ENCODE peak calls at places on chromosomes 12 and 14, in ten cellular contexts. A is Panc1; W is stimulated activated CD4-positive, alpha-beta T cell treated with anti-CD3 and anti-CD28 coated beads, Interleukin-12 subunit alpha, Interleukin-12 subunit beta, amount 100 ng/mL, for 48 hours; E is putamen; B is right lobe of liver; M is M059J; Y is ACHN; Q is NCI-H748 treated with DMSO at 0.1 percent for 48 hours; J is NCI-H2081; U is progenitor cell of endocrine pancreas. V is an unnamed sample.

GRCh38 chr12:43336962-43337555 is 214.9 kb downstream of the ADAMTS20 start:
- DNase-seq in A (no peak), W (no peak), E (peak; percentile 5), B (no peak), M (peak; percentile 48), Y (peak; percentile 72), Q (peak; percentile 11), J (no peak), U (no peak), V (peak; percentile 61)

GRCh38 chr12:27332407-27333310 is at the start of gene BMAL2:
- DNase-seq in A (no peak), W (no peak), E (no peak), B (peak; percentile 56), M (peak; percentile 46), Y (peak; percentile 80), Q (peak; percentile 14), J (peak; percentile 55), U (peak; percentile 66), V (peak; percentile 73)

GRCh38 chr12:96907681-96908163 is 665 bp downstream of the NEDD1 start:
- DNase-seq in A (no peak), W (no peak), E (peak; percentile 7), B (no peak), M (peak; percentile 47), Y (peak; percentile 53), Q (no peak), J (no peak), U (no peak), V (peak; percentile 32)

GRCh38 chr14:32183151-32184048 is 18.4 kb upstream of the RNU6-7 start:
- DNase-seq in A (no peak), W (no peak), E (no peak), B (no peak), M (no peak), Y (no peak), Q (no peak), J (no peak), U (no peak), V (peak; percentile 45)

GRCh38 chr14:67360469-67361206 is 510 bp downstream of the EIF2S1 start:
- DNase-seq in A (no peak), W (no peak), E (no peak), B (no peak), M (no peak), Y (no peak), Q (no peak), J (no peak), U (no peak), V (peak; percentile 4)

GRCh38 chr12:114411081-114411836 is 5.3 kb upstream of the TBX5 start:
- DNase-seq in A (no peak), W (no peak), E (no peak), B (no peak), M (no peak), Y (no peak), Q (no peak), J (no peak), U (no peak), V (no peak)

GRCh38 chr14:25233613-25234012 is 183.7 kb upstream of the STXBP6 start:
- DNase-seq in A (no peak), W (no peak), E (no peak), B (no peak), M (no peak), Y (no peak), Q (no peak), J (no peak), U (no peak), V (no peak)

GRCh38 chr12:67068773-67069450 is 200.2 kb upstream of the CAND1 start:
- DNase-seq in A (no peak), W (peak; percentile 3), E (no peak), B (peak; percentile 50), M (peak; percentile 56), Y (peak; percentile 88), Q (peak; percentile 22), J (peak; percentile 50), U (peak; percentile 50), V (peak; percentile 84)

GRCh38 chr12:28189774-28190320 is 409 bp upstream of the CCDC91 start:
- DNase-seq in A (peak; percentile 51), W (no peak), E (no peak), B (no peak), M (no peak), Y (no peak), Q (no peak), J (no peak), U (no peak), V (no peak)

GRCh38 chr14:54108481-54109471 is 152.2 kb upstream of the BMP4 start:
- DNase-seq in A (no peak), W (no peak), E (no peak), B (no peak), M (peak; percentile 90), Y (peak; percentile 13), Q (no peak), J (no peak), U (no peak), V (peak; percentile 75)

GRCh38 chr14:29273513-29273912 is 506.9 kb downstream of the FOXG1 start:
- DNase-seq in A (no peak), W (no peak), E (no peak), B (no peak), M (no peak), Y (no peak), Q (no peak), J (no peak), U (no peak), V (no peak)

GRCh38 chr12:202081-202731 is 11.8 kb downstream of the SLC6A12 start:
- DNase-seq in A (no peak), W (no peak), E (no peak), B (no peak), M (no peak), Y (no peak), Q (peak; percentile 9), J (peak; percentile 51), U (no peak), V (peak; percentile 26)

GRCh38 chr14:101584049-101584859 is 23.0 kb downstream of the DIO3 start:
- DNase-seq in A (no peak), W (no peak), E (no peak), B (peak; percentile 42), M (no peak), Y (no peak), Q (no peak), J (no peak), U (no peak), V (no peak)

GRCh38 chr14:67784244-67784823 is 32.1 kb downstream of the ZFYVE26 start:
- DNase-seq in A (no peak), W (no peak), E (no peak), B (no peak), M (no peak), Y (no peak), Q (no peak), J (no peak), U (no peak), V (no peak)

GRCh38 chr12:115950959-115951358 is 326.5 kb downstream of the MED13L start:
- DNase-seq in A (no peak), W (no peak), E (no peak), B (no peak), M (no peak), Y (no peak), Q (no peak), J (no peak), U (no peak), V (no peak)

GRCh38 chr12:82378997-82379396 is 20.7 kb downstream of the METTL25 start:
- DNase-seq in A (no peak), W (no peak), E (no peak), B (no peak), M (no peak), Y (no peak), Q (no peak), J (no peak), U (no peak), V (no peak)